ENCODE peak calls at places on chromosomes 12 and 14, in six cellular contexts. C is heart right ventricle, S is T-helper 22 cell, Q is astrocyte of the spinal cord, R is ELR, I is HEK293T. G is an unnamed sample.

GRCh38 chr12:78473136-78473535 is 391.4 kb upstream of the SYT1 start:
- DNase-seq in I (no peak), Q (peak), R (peak), C (no peak), S (no peak), G (no peak)

GRCh38 chr14:89615421-89615820 is 198.4 kb upstream of the FOXN3 start:
- DNase-seq in I (no peak), R (no peak), Q (no peak), S (no peak), C (no peak), G (no peak)

GRCh38 chr12:101038289-101038871 is 171.7 kb downstream of the SLC5A8 start:
- DNase-seq in S (no peak), I (no peak), Q (no peak), R (no peak), C (no peak), G (no peak)

GRCh38 chr12:46547421-46548340 is 175.1 kb upstream of the SLC38A2 start:
- DNase-seq in R (peak), I (no peak), C (no peak), S (no peak), Q (no peak), G (no peak)

GRCh38 chr14:87934185-87934584 is 58.8 kb downstream of the GALC start:
- DNase-seq in R (no peak), Q (no peak), S (no peak), I (no peak), C (no peak), G (no peak)

GRCh38 chr12:86669010-86669409 is 412.8 kb upstream of the MGAT4C start:
- DNase-seq in Q (no peak), R (no peak), C (no peak), S (no peak), I (no peak), G (no peak)

GRCh38 chr14:97250925-97251324 is 453.7 kb downstream of the VRK1 start:
- DNase-seq in I (no peak), Q (no peak), C (no peak), R (no peak), S (no peak), G (no peak)

GRCh38 chr14:52175982-52176502 is 91.5 kb upstream of the PTGDR start:
- DNase-seq in S (no peak), Q (no peak), I (no peak), C (no peak), R (no peak), G (no peak)

GRCh38 chr12:52383331-52383730 is 2.1 kb downstream of the KRT84 start:
- DNase-seq in R (no peak), I (no peak), C (no peak), Q (no peak), S (no peak), G (no peak)

GRCh38 chr12:92987846-92988621 is 58.9 kb upstream of the EEA1 start:
- DNase-seq in C (peak), S (no peak), I (no peak), Q (no peak), R (no peak), G (no peak)

GRCh38 chr12:22631863-22632463 is 7.0 kb downstream of the ETNK1 start:
- DNase-seq in R (peak), S (no peak), Q (peak), C (no peak), I (no peak), G (no peak)

GRCh38 chr12:93592641-93593396 is 20.3 kb downstream of the SOCS2 start:
- DNase-seq in C (no peak), Q (no peak), S (no peak), I (no peak), R (no peak), G (no peak)

GRCh38 chr12:119328111-119328510 is 6.4 kb upstream of the CCDC60 start:
- DNase-seq in Q (no peak), I (peak), R (no peak), S (no peak), C (peak), G (peak)

GRCh38 chr12:119283315-119283714 is 51.2 kb upstream of the CCDC60 start:
- DNase-seq in Q (no peak), I (no peak), C (no peak), S (no peak), R (no peak), G (no peak)

GRCh38 chr12:4915752-4916151 is 6.0 kb downstream of the KCNA1 start:
- DNase-seq in R (no peak), I (no peak), C (no peak), Q (no peak), S (no peak), G (no peak)

GRCh38 chr12:100574262-100575074 is 984 bp downstream of the GAS2L3 start:
- DNase-seq in Q (no peak), I (peak), C (peak), S (no peak), R (peak), G (peak)

GRCh38 chr14:78075610-78076277 is 94.4 kb upstream of the NRXN3 start:
- DNase-seq in S (no peak), C (no peak), Q (no peak), I (no peak), R (no peak), G (no peak)

GRCh38 chr12:52546126-52546525 is 6.8 kb downstream of the KRT71 start:
- DNase-seq in Q (no peak), R (no peak), S (no peak), I (no peak), C (no peak), G (no peak)

GRCh38 chr12:45183263-45183662 is 32.6 kb upstream of the ANO6 start:
- DNase-seq in R (peak), Q (peak), C (no peak), I (no peak), S (no peak), G (peak)

GRCh38 chr12:34295366-34296142 is 273.3 kb downstream of the ALG10 start:
- DNase-seq in S (no peak), C (no peak), R (no peak), Q (no peak), I (no peak), G (no peak)

GRCh38 chr12:53515291-53515680 is 8.0 kb upstream of the NPFF start:
- DNase-seq in Q (no peak), R (no peak), I (no peak), C (no peak), S (no peak), G (no peak)

GRCh38 chr12:93653079-93653478 is 24.1 kb upstream of the CRADD start:
- DNase-seq in S (no peak), R (no peak), Q (no peak), I (no peak), C (no peak), G (no peak)

GRCh38 chr14:36690301-36691020 is 28.8 kb downstream of the PAX9 start:
- DNase-seq in S (no peak), R (peak), C (no peak), Q (no peak), I (no peak), G (peak)

G was measured in A549.